ENCODE peak calls at places on chromosomes 5 and 9, in five cellular contexts. One of them, this sample, is unnamed. For H3K4me1, the result is how much of the 10 kb centered on the place peaks cover.

GRCh38 chr5:154771383-154771901 is 16.3 kb downstream of the LARP1 start:
- DNase-seq in tibial artery: no peak
- DNase-seq in tibial nerve: peak
- DNase-seq in mammary epithelial cell: peak
- DNase-seq in neural progenitor cell: peak
- DNase-seq in this sample: peak

GRCh38 chr5:6496207-6496584 is 47.5 kb downstream of the UBE2QL1 start:
- DNase-seq in tibial artery: no peak
- DNase-seq in tibial nerve: no peak
- DNase-seq in mammary epithelial cell: no peak
- DNase-seq in neural progenitor cell: no peak
- DNase-seq in this sample: no peak

GRCh38 chr5:126464016-126464415 is 40.8 kb downstream of the GRAMD2B start:
- DNase-seq in tibial artery: no peak
- DNase-seq in tibial nerve: no peak
- DNase-seq in mammary epithelial cell: no peak
- DNase-seq in neural progenitor cell: no peak
- DNase-seq in this sample: no peak

GRCh38 chr5:140055152-140055551 is 12.1 kb upstream of the NRG2 start:
- DNase-seq in tibial artery: no peak
- DNase-seq in tibial nerve: no peak
- DNase-seq in mammary epithelial cell: no peak
- DNase-seq in neural progenitor cell: no peak
- DNase-seq in this sample: no peak

GRCh38 chr9:91954841-91955471 is 4.9 kb upstream of the ROR2 start:
- DNase-seq in tibial artery: no peak
- DNase-seq in tibial nerve: peak
- DNase-seq in mammary epithelial cell: peak
- DNase-seq in neural progenitor cell: peak
- DNase-seq in this sample: peak

GRCh38 chr9:105639936-105640335 is 22.3 kb upstream of the TAL2 start:
- DNase-seq in tibial artery: no peak
- DNase-seq in tibial nerve: no peak
- DNase-seq in mammary epithelial cell: no peak
- DNase-seq in neural progenitor cell: no peak
- DNase-seq in this sample: no peak

GRCh38 chr5:119269061-119269579 is 86.7 kb upstream of the TNFAIP8 start:
- DNase-seq in tibial artery: peak
- DNase-seq in tibial nerve: peak
- DNase-seq in mammary epithelial cell: peak
- DNase-seq in neural progenitor cell: peak
- DNase-seq in this sample: peak

GRCh38 chr5:110784901-110785300 is 46.1 kb downstream of the SLC25A46 start:
- DNase-seq in tibial artery: no peak
- DNase-seq in tibial nerve: no peak
- DNase-seq in mammary epithelial cell: no peak
- DNase-seq in neural progenitor cell: no peak
- DNase-seq in this sample: no peak

GRCh38 chr5:155064580-155064979 is 51.0 kb downstream of the KIF4B start:
- DNase-seq in tibial artery: no peak
- DNase-seq in tibial nerve: no peak
- DNase-seq in mammary epithelial cell: no peak
- DNase-seq in neural progenitor cell: no peak
- DNase-seq in this sample: no peak

GRCh38 chr9:20030221-20030620 is 241.4 kb upstream of the SLC24A2 start:
- DNase-seq in tibial artery: no peak
- DNase-seq in tibial nerve: no peak
- DNase-seq in mammary epithelial cell: no peak
- DNase-seq in neural progenitor cell: no peak
- DNase-seq in this sample: no peak

GRCh38 chr5:4130819-4131218 is 535.2 kb downstream of the IRX1 start:
- DNase-seq in tibial artery: no peak
- DNase-seq in tibial nerve: no peak
- DNase-seq in mammary epithelial cell: no peak
- DNase-seq in neural progenitor cell: no peak
- DNase-seq in this sample: no peak

GRCh38 chr5:125349432-125349831 is 603.0 kb upstream of the ZNF608 start:
- DNase-seq in tibial artery: no peak
- DNase-seq in tibial nerve: no peak
- DNase-seq in mammary epithelial cell: no peak
- DNase-seq in neural progenitor cell: peak
- DNase-seq in this sample: no peak

GRCh38 chr5:6713274-6714181 is at the start of gene TENT4A:
- DNase-seq in tibial artery: peak
- DNase-seq in tibial nerve: no peak
- DNase-seq in mammary epithelial cell: no peak
- DNase-seq in neural progenitor cell: no peak
- DNase-seq in this sample: no peak

GRCh38 chr5:168101352-168101751 is 190.1 kb upstream of the WWC1 start:
- DNase-seq in tibial artery: no peak
- DNase-seq in tibial nerve: no peak
- DNase-seq in mammary epithelial cell: no peak
- DNase-seq in neural progenitor cell: no peak
- DNase-seq in this sample: no peak

GRCh38 chr5:83097582-83098265 is 20.4 kb downstream of the XRCC4 start:
- DNase-seq in tibial artery: no peak
- DNase-seq in tibial nerve: no peak
- DNase-seq in mammary epithelial cell: no peak
- DNase-seq in neural progenitor cell: no peak
- DNase-seq in this sample: peak

GRCh38 chr5:85663708-85664031 is 954.1 kb upstream of the COX7C start:
- DNase-seq in tibial artery: no peak
- DNase-seq in tibial nerve: no peak
- DNase-seq in mammary epithelial cell: no peak
- DNase-seq in neural progenitor cell: no peak
- DNase-seq in this sample: no peak

GRCh38 chr5:126446498-126447224 is 23.5 kb downstream of the GRAMD2B start:
- DNase-seq in tibial artery: no peak
- DNase-seq in tibial nerve: no peak
- DNase-seq in mammary epithelial cell: peak
- DNase-seq in neural progenitor cell: no peak
- DNase-seq in this sample: peak

GRCh38 chr9:113964740-113965095 is 88.6 kb downstream of the ZNF618 start:
- DNase-seq in tibial artery: no peak
- DNase-seq in tibial nerve: no peak
- DNase-seq in mammary epithelial cell: no peak
- DNase-seq in neural progenitor cell: no peak
- DNase-seq in this sample: no peak

GRCh38 chr5:141514330-141515111 is 25.6 kb downstream of the PCDHGC5 start:
- DNase-seq in tibial artery: no peak
- DNase-seq in tibial nerve: peak
- DNase-seq in mammary epithelial cell: peak
- DNase-seq in neural progenitor cell: peak
- DNase-seq in this sample: peak

GRCh38 chr5:158676642-158677489 is 422.9 kb downstream of the EBF1 start:
- DNase-seq in tibial artery: no peak
- DNase-seq in tibial nerve: no peak
- DNase-seq in mammary epithelial cell: no peak
- DNase-seq in neural progenitor cell: peak
- DNase-seq in this sample: no peak

GRCh38 chr5:156477196-156477595 is 150.2 kb downstream of the SGCD start:
- DNase-seq in tibial artery: no peak
- DNase-seq in tibial nerve: no peak
- DNase-seq in mammary epithelial cell: no peak
- DNase-seq in neural progenitor cell: no peak
- DNase-seq in this sample: no peak

GRCh38 chr9:93064392-93065124 is 6.1 kb downstream of the SUSD3 start:
- DNase-seq in tibial artery: no peak
- DNase-seq in tibial nerve: no peak
- DNase-seq in mammary epithelial cell: peak
- DNase-seq in neural progenitor cell: no peak
- DNase-seq in this sample: peak

GRCh38 chr5:150139334-150139733 is 16.3 kb downstream of the PDGFRB start:
- DNase-seq in tibial artery: no peak
- DNase-seq in tibial nerve: no peak
- DNase-seq in mammary epithelial cell: no peak
- DNase-seq in neural progenitor cell: no peak
- DNase-seq in this sample: no peak

GRCh38 chr9:136013524-136014034 is 52.4 kb upstream of the UBAC1 start:
- DNase-seq in tibial artery: peak
- DNase-seq in tibial nerve: no peak
- DNase-seq in mammary epithelial cell: no peak
- DNase-seq in neural progenitor cell: no peak
- DNase-seq in this sample: no peak

GRCh38 chr9:9246726-9247125 is 1366.1 kb downstream of the PTPRD start:
- DNase-seq in tibial artery: no peak
- DNase-seq in tibial nerve: no peak
- DNase-seq in mammary epithelial cell: no peak
- DNase-seq in neural progenitor cell: no peak
- DNase-seq in this sample: no peak

GRCh38 chr5:98042961-98043360 is 730.5 kb upstream of the RGMB start:
- DNase-seq in tibial artery: no peak
- DNase-seq in tibial nerve: no peak
- DNase-seq in mammary epithelial cell: no peak
- DNase-seq in neural progenitor cell: peak
- DNase-seq in this sample: no peak

GRCh38 chr9:132575005-132575609 is 7.3 kb upstream of the BARHL1 start:
- DNase-seq in tibial artery: no peak
- DNase-seq in tibial nerve: peak
- DNase-seq in mammary epithelial cell: peak
- DNase-seq in neural progenitor cell: peak
- DNase-seq in this sample: peak

GRCh38 chr5:135327429-135328127 is 71.5 kb downstream of the MACROH2A1 start:
- DNase-seq in tibial artery: peak
- DNase-seq in tibial nerve: no peak
- DNase-seq in mammary epithelial cell: no peak
- DNase-seq in neural progenitor cell: no peak
- DNase-seq in this sample: peak

GRCh38 chr5:154625031-154625430 is 130.1 kb upstream of the LARP1 start:
- DNase-seq in tibial artery: no peak
- DNase-seq in tibial nerve: no peak
- DNase-seq in mammary epithelial cell: no peak
- DNase-seq in neural progenitor cell: no peak
- DNase-seq in this sample: no peak

GRCh38 chr9:117073539-117074336 is 341.1 kb downstream of the ASTN2 start:
- DNase-seq in tibial artery: no peak
- DNase-seq in tibial nerve: no peak
- DNase-seq in mammary epithelial cell: peak
- DNase-seq in neural progenitor cell: peak
- DNase-seq in this sample: peak

GRCh38 chr9:136372561-136373299 is 739 bp downstream of the CARD9 start:
- DNase-seq in tibial artery: no peak
- DNase-seq in tibial nerve: peak
- DNase-seq in mammary epithelial cell: peak
- DNase-seq in neural progenitor cell: peak
- DNase-seq in this sample: peak

GRCh38 chr5:8842906-8843590 is 702.8 kb downstream of the SEMA5A start:
- DNase-seq in tibial artery: no peak
- DNase-seq in tibial nerve: peak
- DNase-seq in mammary epithelial cell: peak
- DNase-seq in neural progenitor cell: peak
- DNase-seq in this sample: peak

GRCh38 chr9:70488098-70488792 is 73.8 kb upstream of the KLF9 start:
- DNase-seq in tibial artery: no peak
- DNase-seq in tibial nerve: no peak
- DNase-seq in mammary epithelial cell: no peak
- DNase-seq in neural progenitor cell: no peak
- DNase-seq in this sample: no peak

GRCh38 chr9:70485273-70485858 is 70.9 kb upstream of the KLF9 start:
- DNase-seq in tibial artery: no peak
- DNase-seq in tibial nerve: no peak
- DNase-seq in mammary epithelial cell: no peak
- DNase-seq in neural progenitor cell: no peak
- DNase-seq in this sample: no peak

GRCh38 chr9:70488793-70489105 is 74.3 kb upstream of the KLF9 start:
- DNase-seq in tibial artery: no peak
- DNase-seq in tibial nerve: peak
- DNase-seq in mammary epithelial cell: no peak
- DNase-seq in neural progenitor cell: no peak
- DNase-seq in this sample: no peak

GRCh38 chr9:70484232-70485130 is 70.0 kb upstream of the KLF9 start:
- DNase-seq in tibial artery: no peak
- DNase-seq in tibial nerve: peak
- DNase-seq in mammary epithelial cell: peak
- DNase-seq in neural progenitor cell: peak
- DNase-seq in this sample: peak

GRCh38 chr9:70486127-70486526 is 71.7 kb upstream of the KLF9 start:
- DNase-seq in tibial artery: no peak
- DNase-seq in tibial nerve: no peak
- DNase-seq in mammary epithelial cell: no peak
- DNase-seq in neural progenitor cell: no peak
- DNase-seq in this sample: no peak
- H3K4me1 ChIP-seq in tibial artery: under half
- H3K4me1 ChIP-seq in tibial nerve: half or more
- H3K4me1 ChIP-seq in mammary epithelial cell: under half
- H3K4me1 ChIP-seq in neural progenitor cell: under half
- H3K4me1 ChIP-seq in this sample: under half

GRCh38 chr9:95773061-95773433 is 102.4 kb upstream of the ERCC6L2 start:
- DNase-seq in tibial artery: no peak
- DNase-seq in tibial nerve: peak
- DNase-seq in mammary epithelial cell: no peak
- DNase-seq in neural progenitor cell: no peak
- DNase-seq in this sample: no peak
- H3K27ac ChIP-seq in tibial artery: peak
- H3K27ac ChIP-seq in tibial nerve: peak
- H3K27ac ChIP-seq in mammary epithelial cell: no peak
- H3K27ac ChIP-seq in neural progenitor cell: no peak
- H3K27ac ChIP-seq in this sample: peak

DNA sequence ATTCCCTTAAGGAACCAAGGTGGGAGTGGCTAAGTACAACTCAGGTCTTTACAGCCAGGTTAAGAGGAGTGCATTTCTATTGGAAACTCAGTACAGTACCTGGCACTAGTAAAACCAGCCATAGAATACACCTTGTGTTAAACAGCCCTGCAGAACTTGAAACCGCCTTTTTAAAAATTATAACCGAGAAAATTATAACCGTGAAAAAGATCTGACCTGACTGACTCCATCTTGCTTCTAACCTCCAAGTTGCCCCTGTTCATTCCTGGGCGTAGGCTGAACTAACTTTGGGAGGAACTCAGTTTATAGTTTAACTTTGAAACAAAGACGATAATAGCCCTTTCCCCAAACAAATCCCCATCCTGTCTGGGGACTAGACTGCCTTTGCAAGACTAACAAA is 132.3 kb downstream of the SUSD1 start:
- DNase-seq in tibial artery: no peak
- DNase-seq in tibial nerve: no peak
- DNase-seq in mammary epithelial cell: no peak
- DNase-seq in neural progenitor cell: no peak
- DNase-seq in this sample: no peak
- H3K4me1 ChIP-seq in tibial artery: under half
- H3K4me1 ChIP-seq in tibial nerve: under half
- H3K4me1 ChIP-seq in mammary epithelial cell: half or more
- H3K4me1 ChIP-seq in neural progenitor cell: under half
- H3K4me1 ChIP-seq in this sample: under half

GRCh38 chr5:145587308-145588071 is 247.7 kb downstream of the PRELID2 start:
- DNase-seq in tibial artery: no peak
- DNase-seq in tibial nerve: no peak
- DNase-seq in mammary epithelial cell: peak
- DNase-seq in neural progenitor cell: no peak
- DNase-seq in this sample: no peak
- H3K27ac ChIP-seq in tibial artery: no peak
- H3K27ac ChIP-seq in tibial nerve: no peak
- H3K27ac ChIP-seq in mammary epithelial cell: no peak
- H3K27ac ChIP-seq in neural progenitor cell: no peak
- H3K27ac ChIP-seq in this sample: no peak

This sample was measured in SJCRH30.